ENCODE peak calls at places on chromosomes 5 and 9, in five cellular contexts. W is activated gamma-delta T cell treated with Interleukin-2 at 50 U/mL for 16 hours; C is activated T-cell treated with anti-CD3 and anti-CD28 coated beads, Interleukin-2, amount 50 U/mL, for 72 hours; L is fibroblast of mammary gland; E is activated CD4-positive, alpha-beta T cell treated with anti-CD3 and anti-CD28 coated beads for 24 hours. F is an unnamed sample.
A peak's percentile ranks its signal among the peaks of the same experiment; 100 is the strongest.

GRCh38 chr5:69049151-69049550 is 44.7 kb upstream of the SLC30A5 start:
- DNase-seq in W (no peak), C (no peak), L (no peak), E (no peak), F (no peak)

GRCh38 chr5:61184708-61185107 is 22.4 kb upstream of the SMIM15 start:
- DNase-seq in W (no peak), C (no peak), L (peak; percentile 28), E (no peak), F (no peak)

GRCh38 chr5:175252234-175252805 is 191.7 kb downstream of the DRD1 start:
- DNase-seq in W (no peak), C (no peak), L (no peak), E (no peak), F (no peak)

GRCh38 chr5:147234825-147235635 is at the start of gene STK32A:
- DNase-seq in W (no peak), C (no peak), L (peak; percentile 17), E (no peak), F (no peak)

GRCh38 chr9:14313951-14314423 is at the start of gene NFIB:
- DNase-seq in W (no peak), C (peak; percentile 11), L (peak; percentile 62), E (no peak), F (no peak)

GRCh38 chr5:99865159-99865558 is 670.0 kb upstream of the FAM174A start:
- DNase-seq in W (no peak), C (no peak), L (no peak), E (no peak), F (no peak)

GRCh38 chr5:100161868-100162267 is 373.3 kb upstream of the FAM174A start:
- DNase-seq in W (no peak), C (no peak), L (no peak), E (no peak), F (no peak)

GRCh38 chr5:180143656-180144364 is 65.2 kb downstream of the RASGEF1C start:
- DNase-seq in W (no peak), C (no peak), L (no peak), E (no peak), F (peak; percentile 31)

F was measured in CD8-positive, alpha-beta T cell.